ENCODE peak calls at places on chromosomes 13 and 19, in four cellular contexts. One of them, this sample, is unnamed.
A peak's percentile ranks its signal among the peaks of the same experiment; 100 is the strongest.

GRCh38 chr13:111335263-111335662 is 14.8 kb downstream of the TEX29 start:
- DNase-seq in cardiac muscle cell: no peak
- DNase-seq in activated effector memory CD4-positive, alpha-beta T cell treated with Interleukin-2 at 50 U/mL for 16 hours: no peak
- DNase-seq in stimulated activated CD8-positive, alpha-beta memory T cell treated with anti-CD3 and anti-CD28 coated beads, Interleukin-12 subunit alpha, Interleukin-12 subunit beta, amount 100 ng/mL, for 4 hours: no peak
- DNase-seq in this sample: no peak

GRCh38 chr19:32543107-32543900 is 37.7 kb upstream of the PDCD5 start:
- DNase-seq in cardiac muscle cell: no peak
- DNase-seq in activated effector memory CD4-positive, alpha-beta T cell treated with Interleukin-2 at 50 U/mL for 16 hours: no peak
- DNase-seq in stimulated activated CD8-positive, alpha-beta memory T cell treated with anti-CD3 and anti-CD28 coated beads, Interleukin-12 subunit alpha, Interleukin-12 subunit beta, amount 100 ng/mL, for 4 hours: no peak
- DNase-seq in this sample: peak; percentile 87

GRCh38 chr13:63421113-63421512 is 2005.5 kb upstream of the PCDH20 start:
- DNase-seq in cardiac muscle cell: no peak
- DNase-seq in activated effector memory CD4-positive, alpha-beta T cell treated with Interleukin-2 at 50 U/mL for 16 hours: no peak
- DNase-seq in stimulated activated CD8-positive, alpha-beta memory T cell treated with anti-CD3 and anti-CD28 coated beads, Interleukin-12 subunit alpha, Interleukin-12 subunit beta, amount 100 ng/mL, for 4 hours: no peak
- DNase-seq in this sample: no peak

GRCh38 chr13:113349491-113349890 is 14.4 kb downstream of the GRTP1 start:
- DNase-seq in cardiac muscle cell: no peak
- DNase-seq in activated effector memory CD4-positive, alpha-beta T cell treated with Interleukin-2 at 50 U/mL for 16 hours: no peak
- DNase-seq in stimulated activated CD8-positive, alpha-beta memory T cell treated with anti-CD3 and anti-CD28 coated beads, Interleukin-12 subunit alpha, Interleukin-12 subunit beta, amount 100 ng/mL, for 4 hours: no peak
- DNase-seq in this sample: no peak

GRCh38 chr19:11035441-11036377 is 53.6 kb upstream of the LDLR start:
- DNase-seq in cardiac muscle cell: peak; percentile 88
- DNase-seq in activated effector memory CD4-positive, alpha-beta T cell treated with Interleukin-2 at 50 U/mL for 16 hours: peak; percentile 73
- DNase-seq in stimulated activated CD8-positive, alpha-beta memory T cell treated with anti-CD3 and anti-CD28 coated beads, Interleukin-12 subunit alpha, Interleukin-12 subunit beta, amount 100 ng/mL, for 4 hours: peak; percentile 65
- DNase-seq in this sample: peak; percentile 69

GRCh38 chr19:14000691-14001365 is 5.3 kb downstream of the RFX1 start:
- DNase-seq in cardiac muscle cell: no peak
- DNase-seq in activated effector memory CD4-positive, alpha-beta T cell treated with Interleukin-2 at 50 U/mL for 16 hours: no peak
- DNase-seq in stimulated activated CD8-positive, alpha-beta memory T cell treated with anti-CD3 and anti-CD28 coated beads, Interleukin-12 subunit alpha, Interleukin-12 subunit beta, amount 100 ng/mL, for 4 hours: no peak
- DNase-seq in this sample: no peak

GRCh38 chr19:58440556-58440955 is 603 bp upstream of the ZNF132 start:
- DNase-seq in cardiac muscle cell: no peak
- DNase-seq in activated effector memory CD4-positive, alpha-beta T cell treated with Interleukin-2 at 50 U/mL for 16 hours: no peak
- DNase-seq in stimulated activated CD8-positive, alpha-beta memory T cell treated with anti-CD3 and anti-CD28 coated beads, Interleukin-12 subunit alpha, Interleukin-12 subunit beta, amount 100 ng/mL, for 4 hours: no peak
- DNase-seq in this sample: no peak

GRCh38 chr13:94344126-94344863 is 135.2 kb downstream of the DCT start:
- DNase-seq in cardiac muscle cell: no peak
- DNase-seq in activated effector memory CD4-positive, alpha-beta T cell treated with Interleukin-2 at 50 U/mL for 16 hours: no peak
- DNase-seq in stimulated activated CD8-positive, alpha-beta memory T cell treated with anti-CD3 and anti-CD28 coated beads, Interleukin-12 subunit alpha, Interleukin-12 subunit beta, amount 100 ng/mL, for 4 hours: no peak
- DNase-seq in this sample: peak; percentile 24

GRCh38 chr13:113783482-113783881 is 24.5 kb downstream of the TMEM255B start:
- DNase-seq in cardiac muscle cell: no peak
- DNase-seq in activated effector memory CD4-positive, alpha-beta T cell treated with Interleukin-2 at 50 U/mL for 16 hours: no peak
- DNase-seq in stimulated activated CD8-positive, alpha-beta memory T cell treated with anti-CD3 and anti-CD28 coated beads, Interleukin-12 subunit alpha, Interleukin-12 subunit beta, amount 100 ng/mL, for 4 hours: no peak
- DNase-seq in this sample: no peak

GRCh38 chr19:10769533-10770491 is 51.9 kb downstream of the DNM2 start:
- DNase-seq in cardiac muscle cell: peak; percentile 91
- DNase-seq in activated effector memory CD4-positive, alpha-beta T cell treated with Interleukin-2 at 50 U/mL for 16 hours: no peak
- DNase-seq in stimulated activated CD8-positive, alpha-beta memory T cell treated with anti-CD3 and anti-CD28 coated beads, Interleukin-12 subunit alpha, Interleukin-12 subunit beta, amount 100 ng/mL, for 4 hours: no peak
- DNase-seq in this sample: peak; percentile 20

GRCh38 chr13:40316301-40316700 is 350.1 kb downstream of the FOXO1 start:
- DNase-seq in cardiac muscle cell: no peak
- DNase-seq in activated effector memory CD4-positive, alpha-beta T cell treated with Interleukin-2 at 50 U/mL for 16 hours: no peak
- DNase-seq in stimulated activated CD8-positive, alpha-beta memory T cell treated with anti-CD3 and anti-CD28 coated beads, Interleukin-12 subunit alpha, Interleukin-12 subunit beta, amount 100 ng/mL, for 4 hours: no peak
- DNase-seq in this sample: no peak

GRCh38 chr19:4108767-4109625 is 14.9 kb downstream of the MAP2K2 start:
- DNase-seq in cardiac muscle cell: no peak
- DNase-seq in activated effector memory CD4-positive, alpha-beta T cell treated with Interleukin-2 at 50 U/mL for 16 hours: peak; percentile 55
- DNase-seq in stimulated activated CD8-positive, alpha-beta memory T cell treated with anti-CD3 and anti-CD28 coated beads, Interleukin-12 subunit alpha, Interleukin-12 subunit beta, amount 100 ng/mL, for 4 hours: peak; percentile 63
- DNase-seq in this sample: no peak

GRCh38 chr13:44309771-44310767 is 63.6 kb upstream of the SERP2 start:
- DNase-seq in cardiac muscle cell: peak; percentile 41
- DNase-seq in activated effector memory CD4-positive, alpha-beta T cell treated with Interleukin-2 at 50 U/mL for 16 hours: no peak
- DNase-seq in stimulated activated CD8-positive, alpha-beta memory T cell treated with anti-CD3 and anti-CD28 coated beads, Interleukin-12 subunit alpha, Interleukin-12 subunit beta, amount 100 ng/mL, for 4 hours: no peak
- DNase-seq in this sample: no peak

GRCh38 chr19:13727798-13728197 is 36.5 kb upstream of the MRI1 start:
- DNase-seq in cardiac muscle cell: no peak
- DNase-seq in activated effector memory CD4-positive, alpha-beta T cell treated with Interleukin-2 at 50 U/mL for 16 hours: no peak
- DNase-seq in stimulated activated CD8-positive, alpha-beta memory T cell treated with anti-CD3 and anti-CD28 coated beads, Interleukin-12 subunit alpha, Interleukin-12 subunit beta, amount 100 ng/mL, for 4 hours: no peak
- DNase-seq in this sample: no peak

GRCh38 chr19:54535601-54536000 is 33.0 kb downstream of the LAIR2 start:
- DNase-seq in cardiac muscle cell: no peak
- DNase-seq in activated effector memory CD4-positive, alpha-beta T cell treated with Interleukin-2 at 50 U/mL for 16 hours: no peak
- DNase-seq in stimulated activated CD8-positive, alpha-beta memory T cell treated with anti-CD3 and anti-CD28 coated beads, Interleukin-12 subunit alpha, Interleukin-12 subunit beta, amount 100 ng/mL, for 4 hours: no peak
- DNase-seq in this sample: no peak

GRCh38 chr13:46160474-46161066 is 21.4 kb downstream of the LCP1 start:
- DNase-seq in cardiac muscle cell: peak; percentile 45
- DNase-seq in activated effector memory CD4-positive, alpha-beta T cell treated with Interleukin-2 at 50 U/mL for 16 hours: no peak
- DNase-seq in stimulated activated CD8-positive, alpha-beta memory T cell treated with anti-CD3 and anti-CD28 coated beads, Interleukin-12 subunit alpha, Interleukin-12 subunit beta, amount 100 ng/mL, for 4 hours: no peak
- DNase-seq in this sample: peak; percentile 57

GRCh38 chr19:54470991-54471782 is 1.9 kb downstream of the CDC42EP5 start:
- DNase-seq in cardiac muscle cell: no peak
- DNase-seq in activated effector memory CD4-positive, alpha-beta T cell treated with Interleukin-2 at 50 U/mL for 16 hours: no peak
- DNase-seq in stimulated activated CD8-positive, alpha-beta memory T cell treated with anti-CD3 and anti-CD28 coated beads, Interleukin-12 subunit alpha, Interleukin-12 subunit beta, amount 100 ng/mL, for 4 hours: no peak
- DNase-seq in this sample: no peak

GRCh38 chr19:1017115-1017905 is 3.6 kb downstream of the TMEM259 start:
- DNase-seq in cardiac muscle cell: no peak
- DNase-seq in activated effector memory CD4-positive, alpha-beta T cell treated with Interleukin-2 at 50 U/mL for 16 hours: no peak
- DNase-seq in stimulated activated CD8-positive, alpha-beta memory T cell treated with anti-CD3 and anti-CD28 coated beads, Interleukin-12 subunit alpha, Interleukin-12 subunit beta, amount 100 ng/mL, for 4 hours: no peak
- DNase-seq in this sample: no peak

GRCh38 chr19:5339470-5339949 is 1.1 kb downstream of the PTPRS start:
- DNase-seq in cardiac muscle cell: no peak
- DNase-seq in activated effector memory CD4-positive, alpha-beta T cell treated with Interleukin-2 at 50 U/mL for 16 hours: no peak
- DNase-seq in stimulated activated CD8-positive, alpha-beta memory T cell treated with anti-CD3 and anti-CD28 coated beads, Interleukin-12 subunit alpha, Interleukin-12 subunit beta, amount 100 ng/mL, for 4 hours: no peak
- DNase-seq in this sample: no peak

GRCh38 chr13:60335531-60335930 is 61.5 kb upstream of the TDRD3 start:
- DNase-seq in cardiac muscle cell: no peak
- DNase-seq in activated effector memory CD4-positive, alpha-beta T cell treated with Interleukin-2 at 50 U/mL for 16 hours: no peak
- DNase-seq in stimulated activated CD8-positive, alpha-beta memory T cell treated with anti-CD3 and anti-CD28 coated beads, Interleukin-12 subunit alpha, Interleukin-12 subunit beta, amount 100 ng/mL, for 4 hours: no peak
- DNase-seq in this sample: peak; percentile 44

GRCh38 chr19:45542234-45542668 is 35.0 kb downstream of the VASP start:
- DNase-seq in cardiac muscle cell: no peak
- DNase-seq in activated effector memory CD4-positive, alpha-beta T cell treated with Interleukin-2 at 50 U/mL for 16 hours: no peak
- DNase-seq in stimulated activated CD8-positive, alpha-beta memory T cell treated with anti-CD3 and anti-CD28 coated beads, Interleukin-12 subunit alpha, Interleukin-12 subunit beta, amount 100 ng/mL, for 4 hours: no peak
- DNase-seq in this sample: no peak

GRCh38 chr13:31884556-31884955 is 145.2 kb downstream of the RXFP2 start:
- DNase-seq in cardiac muscle cell: no peak
- DNase-seq in activated effector memory CD4-positive, alpha-beta T cell treated with Interleukin-2 at 50 U/mL for 16 hours: no peak
- DNase-seq in stimulated activated CD8-positive, alpha-beta memory T cell treated with anti-CD3 and anti-CD28 coated beads, Interleukin-12 subunit alpha, Interleukin-12 subunit beta, amount 100 ng/mL, for 4 hours: no peak
- DNase-seq in this sample: no peak

GRCh38 chr19:858868-859843 is at the start of gene CFD:
- DNase-seq in cardiac muscle cell: no peak
- DNase-seq in activated effector memory CD4-positive, alpha-beta T cell treated with Interleukin-2 at 50 U/mL for 16 hours: no peak
- DNase-seq in stimulated activated CD8-positive, alpha-beta memory T cell treated with anti-CD3 and anti-CD28 coated beads, Interleukin-12 subunit alpha, Interleukin-12 subunit beta, amount 100 ng/mL, for 4 hours: no peak
- DNase-seq in this sample: no peak

GRCh38 chr13:45825124-45825650 is 26.4 kb downstream of the SIAH3 start:
- DNase-seq in cardiac muscle cell: no peak
- DNase-seq in activated effector memory CD4-positive, alpha-beta T cell treated with Interleukin-2 at 50 U/mL for 16 hours: no peak
- DNase-seq in stimulated activated CD8-positive, alpha-beta memory T cell treated with anti-CD3 and anti-CD28 coated beads, Interleukin-12 subunit alpha, Interleukin-12 subunit beta, amount 100 ng/mL, for 4 hours: no peak
- DNase-seq in this sample: no peak

GRCh38 chr13:43495732-43496131 is 291.0 kb downstream of the ENOX1 start:
- DNase-seq in cardiac muscle cell: no peak
- DNase-seq in activated effector memory CD4-positive, alpha-beta T cell treated with Interleukin-2 at 50 U/mL for 16 hours: no peak
- DNase-seq in stimulated activated CD8-positive, alpha-beta memory T cell treated with anti-CD3 and anti-CD28 coated beads, Interleukin-12 subunit alpha, Interleukin-12 subunit beta, amount 100 ng/mL, for 4 hours: no peak
- DNase-seq in this sample: no peak

GRCh38 chr13:78599911-78600310 is 3.4 kb downstream of the POU4F1 start:
- DNase-seq in cardiac muscle cell: no peak
- DNase-seq in activated effector memory CD4-positive, alpha-beta T cell treated with Interleukin-2 at 50 U/mL for 16 hours: no peak
- DNase-seq in stimulated activated CD8-positive, alpha-beta memory T cell treated with anti-CD3 and anti-CD28 coated beads, Interleukin-12 subunit alpha, Interleukin-12 subunit beta, amount 100 ng/mL, for 4 hours: no peak
- DNase-seq in this sample: no peak

GRCh38 chr13:22929391-22930126 is 251.2 kb upstream of the SGCG start:
- DNase-seq in cardiac muscle cell: no peak
- DNase-seq in activated effector memory CD4-positive, alpha-beta T cell treated with Interleukin-2 at 50 U/mL for 16 hours: no peak
- DNase-seq in stimulated activated CD8-positive, alpha-beta memory T cell treated with anti-CD3 and anti-CD28 coated beads, Interleukin-12 subunit alpha, Interleukin-12 subunit beta, amount 100 ng/mL, for 4 hours: no peak
- DNase-seq in this sample: no peak

GRCh38 chr13:49113526-49114286 is 106.4 kb upstream of the MLNR start:
- DNase-seq in cardiac muscle cell: no peak
- DNase-seq in activated effector memory CD4-positive, alpha-beta T cell treated with Interleukin-2 at 50 U/mL for 16 hours: no peak
- DNase-seq in stimulated activated CD8-positive, alpha-beta memory T cell treated with anti-CD3 and anti-CD28 coated beads, Interleukin-12 subunit alpha, Interleukin-12 subunit beta, amount 100 ng/mL, for 4 hours: no peak
- DNase-seq in this sample: peak; percentile 79

GRCh38 chr19:54959840-54960239 is 6.3 kb upstream of the NLRP2 start:
- DNase-seq in cardiac muscle cell: no peak
- DNase-seq in activated effector memory CD4-positive, alpha-beta T cell treated with Interleukin-2 at 50 U/mL for 16 hours: no peak
- DNase-seq in stimulated activated CD8-positive, alpha-beta memory T cell treated with anti-CD3 and anti-CD28 coated beads, Interleukin-12 subunit alpha, Interleukin-12 subunit beta, amount 100 ng/mL, for 4 hours: no peak
- DNase-seq in this sample: no peak

GRCh38 chr19:11091343-11092153 is 2.3 kb downstream of the LDLR start:
- DNase-seq in cardiac muscle cell: no peak
- DNase-seq in activated effector memory CD4-positive, alpha-beta T cell treated with Interleukin-2 at 50 U/mL for 16 hours: peak; percentile 52
- DNase-seq in stimulated activated CD8-positive, alpha-beta memory T cell treated with anti-CD3 and anti-CD28 coated beads, Interleukin-12 subunit alpha, Interleukin-12 subunit beta, amount 100 ng/mL, for 4 hours: peak; percentile 33
- DNase-seq in this sample: peak; percentile 79

GRCh38 chr19:10624585-10624984 is 768 bp upstream of the SLC44A2 start:
- DNase-seq in cardiac muscle cell: no peak
- DNase-seq in activated effector memory CD4-positive, alpha-beta T cell treated with Interleukin-2 at 50 U/mL for 16 hours: peak; percentile 33
- DNase-seq in stimulated activated CD8-positive, alpha-beta memory T cell treated with anti-CD3 and anti-CD28 coated beads, Interleukin-12 subunit alpha, Interleukin-12 subunit beta, amount 100 ng/mL, for 4 hours: no peak
- DNase-seq in this sample: no peak

GRCh38 chr13:25928941-25929505 is 122.8 kb downstream of the SHISA2 start:
- DNase-seq in cardiac muscle cell: no peak
- DNase-seq in activated effector memory CD4-positive, alpha-beta T cell treated with Interleukin-2 at 50 U/mL for 16 hours: no peak
- DNase-seq in stimulated activated CD8-positive, alpha-beta memory T cell treated with anti-CD3 and anti-CD28 coated beads, Interleukin-12 subunit alpha, Interleukin-12 subunit beta, amount 100 ng/mL, for 4 hours: no peak
- DNase-seq in this sample: no peak

GRCh38 chr19:4425531-4425930 is 23.1 kb downstream of the CHAF1A start:
- DNase-seq in cardiac muscle cell: no peak
- DNase-seq in activated effector memory CD4-positive, alpha-beta T cell treated with Interleukin-2 at 50 U/mL for 16 hours: no peak
- DNase-seq in stimulated activated CD8-positive, alpha-beta memory T cell treated with anti-CD3 and anti-CD28 coated beads, Interleukin-12 subunit alpha, Interleukin-12 subunit beta, amount 100 ng/mL, for 4 hours: no peak
- DNase-seq in this sample: peak; percentile 94

GRCh38 chr19:548841-549830 is 5.3 kb downstream of the GZMM start:
- DNase-seq in cardiac muscle cell: no peak
- DNase-seq in activated effector memory CD4-positive, alpha-beta T cell treated with Interleukin-2 at 50 U/mL for 16 hours: no peak
- DNase-seq in stimulated activated CD8-positive, alpha-beta memory T cell treated with anti-CD3 and anti-CD28 coated beads, Interleukin-12 subunit alpha, Interleukin-12 subunit beta, amount 100 ng/mL, for 4 hours: no peak
- DNase-seq in this sample: no peak

GRCh38 chr19:15885167-15885566 is 12.7 kb downstream of the CYP4F2 start:
- DNase-seq in cardiac muscle cell: no peak
- DNase-seq in activated effector memory CD4-positive, alpha-beta T cell treated with Interleukin-2 at 50 U/mL for 16 hours: no peak
- DNase-seq in stimulated activated CD8-positive, alpha-beta memory T cell treated with anti-CD3 and anti-CD28 coated beads, Interleukin-12 subunit alpha, Interleukin-12 subunit beta, amount 100 ng/mL, for 4 hours: no peak
- DNase-seq in this sample: no peak

GRCh38 chr19:17058236-17058635 is 17.0 kb downstream of the HAUS8 start:
- DNase-seq in cardiac muscle cell: no peak
- DNase-seq in activated effector memory CD4-positive, alpha-beta T cell treated with Interleukin-2 at 50 U/mL for 16 hours: no peak
- DNase-seq in stimulated activated CD8-positive, alpha-beta memory T cell treated with anti-CD3 and anti-CD28 coated beads, Interleukin-12 subunit alpha, Interleukin-12 subunit beta, amount 100 ng/mL, for 4 hours: no peak
- DNase-seq in this sample: no peak

This sample was measured in HCEC 1CT.